ENCODE peak calls at places on chromosomes 11 and 22, in ten cellular contexts. P is pancreas; U is HL-60; W is aorta; D is GM23248; F is kidney; S is tibial nerve; N is transverse colon; C is CD4-positive, alpha-beta memory T cell; V is spleen. H is an unnamed sample.

GRCh38 chr22:32024791-32025190 is 18.3 kb upstream of the SLC5A1 start:
- DNase-seq in N (no peak), C (no peak), S (no peak), F (no peak), W (no peak), U (no peak), V (no peak), D (peak), P (no peak), H (peak)

GRCh38 chr11:1652778-1653540 is 23.4 kb downstream of the KRTAP5-5 start:
- DNase-seq in S (peak), U (peak), V (peak), F (peak), D (peak), N (peak), C (peak), W (peak), P (peak), H (peak)

GRCh38 chr11:7892059-7892699 is 38.9 kb downstream of the OR10A6 start:
- DNase-seq in W (no peak), U (no peak), D (peak), F (no peak), P (no peak), C (no peak), N (no peak), S (no peak), V (no peak), H (no peak)

GRCh38 chr22:23695141-23695540 is 4.3 kb downstream of the RGL4 start:
- DNase-seq in W (no peak), F (peak), D (no peak), U (no peak), V (no peak), N (no peak), P (no peak), S (no peak), C (no peak), H (no peak)

GRCh38 chr22:50581950-50582561 is 593 bp downstream of the CHKB start:
- DNase-seq in S (no peak), W (no peak), U (peak), N (peak), D (peak), P (no peak), F (peak), V (no peak), C (no peak), H (peak)

GRCh38 chr11:27427183-27427980 is 45.2 kb downstream of the LGR4 start:
- DNase-seq in N (no peak), C (no peak), F (no peak), S (no peak), P (peak), W (no peak), V (no peak), U (no peak), D (peak), H (peak)

GRCh38 chr11:76443254-76443935 is 1.4 kb upstream of the EMSY start:
- DNase-seq in D (peak), C (no peak), S (no peak), F (no peak), V (no peak), W (no peak), U (no peak), N (no peak), P (no peak), H (peak)

GRCh38 chr11:2741377-2742131 is 41.8 kb upstream of the KCNQ1OT1 start:
- DNase-seq in C (no peak), U (peak), D (peak), F (peak), N (no peak), S (no peak), P (peak), W (peak), V (peak), H (peak)

GRCh38 chr11:15688351-15688792 is 573.6 kb downstream of the INSC start:
- DNase-seq in V (no peak), W (peak), U (no peak), N (no peak), C (no peak), F (no peak), P (no peak), S (peak), D (peak), H (no peak)

GRCh38 chr11:70423523-70424505 is 25.5 kb downstream of the CTTN start:
- DNase-seq in V (no peak), S (no peak), C (no peak), D (peak), P (no peak), U (peak), F (peak), W (no peak), N (no peak), H (no peak)

GRCh38 chr11:26065944-26066343 is 266.0 kb upstream of the ANO3 start:
- DNase-seq in V (no peak), W (no peak), S (no peak), F (no peak), P (no peak), N (no peak), U (no peak), C (no peak), D (no peak), H (no peak)

GRCh38 chr11:119438599-119438998 is 15.6 kb upstream of the THY1 start:
- DNase-seq in U (no peak), N (no peak), C (no peak), F (no peak), D (no peak), V (no peak), S (no peak), P (no peak), W (no peak), H (no peak)

GRCh38 chr11:120501976-120502755 is 9.4 kb upstream of the GRIK4 start:
- DNase-seq in U (no peak), C (no peak), P (no peak), D (no peak), W (no peak), N (no peak), F (no peak), V (no peak), S (no peak), H (no peak)

GRCh38 chr11:2673250-2673610 is 26.6 kb downstream of the KCNQ1OT1 start:
- DNase-seq in D (no peak), C (no peak), U (no peak), W (no peak), S (no peak), F (no peak), V (peak), N (no peak), P (no peak), H (no peak)

GRCh38 chr11:74221816-74222215 is 50.7 kb downstream of the PPME1 start:
- DNase-seq in C (no peak), U (no peak), P (no peak), F (no peak), S (no peak), N (no peak), D (no peak), W (no peak), V (no peak), H (no peak)

GRCh38 chr11:122785156-122785605 is 53.1 kb upstream of the CRTAM start:
- DNase-seq in N (no peak), F (no peak), P (no peak), W (no peak), U (no peak), V (no peak), S (no peak), C (no peak), D (no peak), H (no peak)

GRCh38 chr11:129637473-129637872 is 178.2 kb upstream of the TMEM45B start:
- DNase-seq in F (no peak), D (peak), C (no peak), W (no peak), S (no peak), V (no peak), P (no peak), N (no peak), U (no peak), H (peak)

GRCh38 chr11:114237321-114238280 is 58.6 kb upstream of the NNMT start:
- DNase-seq in W (no peak), U (no peak), D (no peak), P (no peak), V (peak), F (no peak), S (no peak), N (no peak), C (no peak), H (no peak)

GRCh38 chr11:66854231-66854661 is 2.6 kb upstream of the LRFN4 start:
- DNase-seq in V (peak), U (no peak), D (no peak), S (no peak), W (peak), N (no peak), P (peak), C (no peak), F (peak), H (no peak)

GRCh38 chr11:101436511-101437142 is 147.2 kb downstream of the TRPC6 start:
- DNase-seq in S (no peak), N (peak), F (no peak), D (peak), W (peak), U (peak), C (no peak), P (no peak), V (no peak), H (peak)

GRCh38 chr11:22711880-22712279 is 45.5 kb downstream of the GAS2 start:
- DNase-seq in V (no peak), C (no peak), F (no peak), S (no peak), U (no peak), N (peak), W (no peak), D (no peak), P (peak), H (no peak)

DNA sequence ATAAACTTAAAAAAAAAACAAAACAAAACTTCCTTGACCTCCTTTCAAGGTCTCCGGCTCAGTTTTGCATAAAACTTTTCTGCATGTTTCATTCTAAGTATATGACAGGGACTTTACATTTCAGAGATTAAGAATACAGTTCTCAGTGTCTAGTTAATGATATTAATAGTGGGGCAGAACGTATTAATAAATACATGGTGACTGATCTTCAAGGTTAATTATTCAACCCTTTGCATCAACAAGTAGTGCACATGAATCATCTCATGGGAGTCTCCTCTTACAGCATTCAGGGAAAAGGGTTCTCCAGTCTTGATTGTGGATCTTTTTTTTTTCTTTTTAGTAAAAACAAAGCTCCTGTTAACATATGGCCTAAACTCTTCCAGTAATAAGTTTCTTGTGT is 146.8 kb downstream of the KIRREL3 start:
- DNase-seq in F (no peak), C (no peak), N (no peak), W (no peak), P (no peak), V (no peak), U (no peak), S (no peak), D (peak), H (no peak)
- H3K27ac ChIP-seq in F (no peak), C (no peak), N (no peak), W (no peak), P (no peak), V (no peak), U (no peak), S (no peak), D (no peak), H (no peak)

GRCh38 chr11:33912405-33913361 is 20.8 kb upstream of the LMO2 start:
- DNase-seq in F (no peak), N (no peak), U (peak), D (peak), V (peak), C (no peak), S (no peak), P (no peak), W (peak), H (peak)
- H3K27ac ChIP-seq in F (no peak), N (no peak), U (peak), D (peak), V (peak), C (no peak), S (no peak), P (no peak), W (no peak), H (peak)

GRCh38 chr22:38295863-38296262 is 21.4 kb downstream of the CSNK1E start:
- DNase-seq in F (no peak), V (no peak), W (no peak), D (no peak), C (no peak), S (no peak), U (no peak), N (no peak), P (no peak), H (no peak)
- H3K27ac ChIP-seq in F (no peak), V (no peak), W (no peak), D (peak), C (no peak), S (peak), U (no peak), N (no peak), P (no peak), H (peak)

DNA sequence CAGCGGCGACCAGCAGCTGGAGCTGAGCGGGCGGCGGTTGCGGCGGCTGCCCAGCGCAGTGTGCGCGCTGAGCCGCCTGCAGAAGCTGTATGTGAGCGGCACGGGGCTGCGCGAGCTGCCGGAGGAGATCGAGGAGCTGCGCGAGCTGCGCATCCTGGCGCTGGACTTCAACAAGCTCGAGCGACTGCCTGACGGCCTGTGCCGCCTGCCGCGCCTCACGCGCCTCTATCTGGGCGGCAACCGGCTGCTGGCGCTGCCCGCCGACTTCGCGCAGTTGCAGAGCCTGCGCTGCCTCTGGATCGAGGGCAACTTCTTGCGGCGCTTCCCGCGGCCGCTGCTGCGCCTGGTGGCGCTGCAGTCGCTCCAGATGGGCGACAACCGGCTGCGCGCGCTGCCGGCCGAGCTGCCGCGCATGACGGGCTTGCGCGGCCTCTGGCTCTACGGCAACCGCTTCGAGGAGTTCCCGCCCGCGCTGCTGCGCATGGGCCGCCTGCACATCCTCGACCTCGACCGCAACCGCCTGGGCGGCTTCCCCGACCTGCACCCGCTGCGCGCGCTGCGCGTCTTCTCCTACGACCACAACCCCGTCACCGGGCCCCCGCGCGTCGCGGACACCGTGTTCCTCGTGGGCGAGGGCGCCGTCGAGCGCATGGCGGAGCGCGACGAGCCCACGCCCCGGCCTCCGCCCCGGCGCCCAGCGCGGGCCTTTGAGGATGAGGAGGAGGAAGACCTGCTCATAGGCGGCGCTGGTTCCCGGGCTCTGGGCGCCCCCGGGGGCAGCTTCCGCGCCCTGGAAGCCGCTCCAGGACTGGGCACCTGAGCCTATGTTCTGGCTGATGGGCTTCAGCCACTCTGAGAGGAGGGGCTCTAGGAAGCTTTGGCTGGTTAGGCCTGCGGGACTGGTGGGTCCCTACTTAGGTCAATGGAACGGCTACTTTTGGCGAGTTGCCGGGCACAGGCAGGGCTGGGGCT is 795 bp downstream of the LRRC10B start:
- DNase-seq in U (peak), D (peak), V (peak), S (no peak), W (peak), N (peak), F (peak), C (peak), P (peak), H (peak)
- H3K27ac ChIP-seq in U (no peak), D (no peak), V (no peak), S (peak), W (no peak), N (peak), F (no peak), C (no peak), P (no peak), H (no peak)

DNA sequence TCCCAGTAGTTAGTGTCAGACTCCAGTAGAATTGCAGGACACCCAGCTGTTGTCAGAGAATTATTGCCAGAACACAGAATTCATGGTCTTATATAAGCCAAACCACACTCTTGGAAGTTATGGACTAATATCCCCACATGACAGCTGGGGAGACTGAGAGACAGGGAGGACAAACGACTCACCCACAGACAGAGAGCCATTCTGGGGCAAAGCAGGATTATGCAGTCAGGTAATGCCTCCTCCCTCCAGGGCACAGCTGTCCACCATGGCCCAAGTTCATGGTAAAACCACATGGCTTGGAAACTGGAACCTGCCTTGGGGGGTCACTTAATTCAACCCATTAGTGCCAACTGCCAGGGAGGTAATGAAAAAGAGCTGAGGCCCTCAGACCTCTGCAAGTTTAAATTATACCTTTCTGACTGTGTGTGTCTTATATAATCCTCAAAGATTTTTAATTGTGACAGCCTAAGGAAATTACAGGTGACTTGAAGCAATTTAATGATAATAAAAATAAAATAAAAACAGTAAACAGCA is 299.5 kb downstream of the BUD13 start:
- DNase-seq in D (no peak), F (no peak), P (no peak), C (no peak), N (no peak), U (no peak), V (no peak), W (no peak), S (no peak), H (no peak)
- H3K27ac ChIP-seq in D (no peak), F (no peak), P (no peak), C (no peak), N (peak), U (no peak), V (no peak), W (no peak), S (no peak), H (no peak)

GRCh38 chr22:35394810-35395563 is 5.0 kb upstream of the MCM5 start:
- DNase-seq in C (no peak), W (no peak), S (no peak), V (no peak), U (no peak), D (peak), P (no peak), N (no peak), F (no peak), H (no peak)
- H3K27ac ChIP-seq in C (no peak), W (no peak), S (no peak), V (peak), U (no peak), D (no peak), P (no peak), N (no peak), F (no peak), H (no peak)

GRCh38 chr11:93278976-93279375 is 51.6 kb upstream of the DEUP1 start:
- DNase-seq in S (no peak), W (no peak), D (no peak), P (no peak), V (no peak), C (no peak), U (no peak), F (no peak), N (no peak), H (no peak)

GRCh38 chr11:93285430-93285829 is 45.1 kb upstream of the DEUP1 start:
- DNase-seq in U (no peak), W (no peak), V (no peak), P (no peak), N (no peak), C (no peak), F (no peak), D (no peak), S (no peak), H (no peak)

DNA sequence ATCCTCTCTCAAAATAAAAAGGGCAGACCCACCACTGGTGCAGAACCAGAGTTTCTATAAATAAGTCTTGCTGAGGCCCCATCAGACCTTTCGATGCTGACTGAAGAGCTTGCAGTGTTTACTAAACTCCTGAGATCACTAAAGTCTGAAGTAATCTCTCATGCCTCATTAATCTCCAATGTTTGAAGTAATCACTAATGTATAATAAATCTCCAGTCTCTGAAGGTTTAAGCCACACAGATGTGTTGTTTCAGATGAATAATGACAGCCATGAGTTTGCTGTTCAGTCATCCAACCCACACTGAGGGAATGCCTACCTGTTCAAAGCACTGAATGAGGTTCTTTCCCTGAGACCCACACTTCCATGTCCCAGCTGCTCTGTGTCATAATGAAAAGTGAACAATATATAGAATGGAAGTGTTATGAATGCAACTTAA is 50.6 kb upstream of the DEUP1 start:
- DNase-seq in W (no peak), F (no peak), N (no peak), D (no peak), U (no peak), S (no peak), V (no peak), C (no peak), P (no peak), H (no peak)
- H3K27ac ChIP-seq in W (no peak), F (no peak), N (no peak), D (no peak), U (no peak), S (no peak), V (no peak), C (no peak), P (no peak), H (no peak)

H was measured in RWPE1.